ENCODE peak calls at places on chromosomes 5 and 9, in ten cellular contexts. V is endodermal cell; Y is DND-41; K is gastrocnemius medialis; R is transverse colon; U is CD8-positive, alpha-beta T cell; C is CD4-positive, alpha-beta T cell; N is cardiac muscle cell; Q is brain microvascular endothelial cell; L is upper lobe of left lung. M is an unnamed sample.

GRCh38 chr5:176647870-176648466 is 684 bp downstream of the TSPAN17 start:
- DNase-seq in V (peak; percentile 77), Y (no peak), K (no peak), R (peak; percentile 77), U (no peak), C (no peak), N (peak; percentile 54), Q (no peak), L (no peak), M (no peak)

GRCh38 chr5:161009194-161009593 is 157.2 kb upstream of the ATP10B start:
- DNase-seq in V (no peak), Y (no peak), K (no peak), R (no peak), U (no peak), C (no peak), N (no peak), Q (no peak), L (no peak), M (no peak)

GRCh38 chr9:138053996-138054752 is 176.6 kb downstream of the CACNA1B start:
- DNase-seq in V (peak; percentile 35), Y (no peak), K (peak; percentile 4), R (no peak), U (no peak), C (no peak), N (no peak), Q (no peak), L (no peak), M (no peak)

GRCh38 chr9:133371261-133371711 is 4.6 kb downstream of the SURF4 start:
- DNase-seq in V (no peak), Y (peak; percentile 35), K (no peak), R (no peak), U (peak; percentile 52), C (peak; percentile 64), N (no peak), Q (peak; percentile 35), L (no peak), M (no peak)

GRCh38 chr5:138463335-138464017 is 1.8 kb upstream of the EGR1 start:
- DNase-seq in V (peak; percentile 65), Y (no peak), K (no peak), R (peak; percentile 41), U (no peak), C (no peak), N (no peak), Q (no peak), L (no peak), M (no peak)

GRCh38 chr5:124172389-124173003 is 573.9 kb downstream of the ZNF608 start:
- DNase-seq in V (no peak), Y (no peak), K (no peak), R (no peak), U (no peak), C (no peak), N (no peak), Q (no peak), L (no peak), M (no peak)

GRCh38 chr5:160342413-160342941 is 27.9 kb downstream of the C1QTNF2 start:
- DNase-seq in V (no peak), Y (no peak), K (no peak), R (no peak), U (no peak), C (no peak), N (no peak), Q (peak; percentile 2), L (no peak), M (no peak)

GRCh38 chr5:132657676-132658382 is at the start of gene IL13:
- DNase-seq in V (no peak), Y (no peak), K (no peak), R (no peak), U (no peak), C (no peak), N (no peak), Q (no peak), L (no peak), M (no peak)

GRCh38 chr9:93200989-93201339 is 17.0 kb downstream of the WNK2 start:
- DNase-seq in V (no peak), Y (no peak), K (no peak), R (no peak), U (no peak), C (no peak), N (no peak), Q (no peak), L (no peak), M (no peak)

GRCh38 chr9:42386477-42386876 is 203.0 kb downstream of the SPATA31A6 start:
- DNase-seq in V (no peak), Y (no peak), K (no peak), R (no peak), U (no peak), C (no peak), N (no peak), Q (no peak), L (no peak), M (peak; percentile 85)

GRCh38 chr9:14180077-14180941 is 133.6 kb downstream of the NFIB start:
- DNase-seq in V (no peak), Y (no peak), K (no peak), R (peak; percentile 35), U (no peak), C (no peak), N (no peak), Q (no peak), L (no peak), M (no peak)

GRCh38 chr5:88882321-88883038 is 504 bp downstream of the MEF2C start:
- DNase-seq in V (peak; percentile 42), Y (no peak), K (no peak), R (no peak), U (no peak), C (no peak), N (no peak), Q (peak; percentile 22), L (no peak), M (no peak)

GRCh38 chr5:1882337-1883119 is at the start of gene IRX4:
- DNase-seq in V (peak; percentile 82), Y (no peak), K (no peak), R (no peak), U (no peak), C (no peak), N (peak; percentile 54), Q (no peak), L (peak; percentile 84), M (no peak)
- H3K27me3 ChIP-seq in V (peaks cover 100% of the 10 kb centered on the region), Y (no peaks in the 10 kb centered on the region), K (peaks cover 84% of the 10 kb centered on the region), R (peaks cover 100% of the 10 kb centered on the region), U (peaks cover 8% of the 10 kb centered on the region), C (peaks cover 81% of the 10 kb centered on the region), N (peaks cover 100% of the 10 kb centered on the region), Q (peaks cover 88% of the 10 kb centered on the region), L (peaks cover 23% of the 10 kb centered on the region), M (peaks cover 9% of the 10 kb centered on the region)

DNA sequence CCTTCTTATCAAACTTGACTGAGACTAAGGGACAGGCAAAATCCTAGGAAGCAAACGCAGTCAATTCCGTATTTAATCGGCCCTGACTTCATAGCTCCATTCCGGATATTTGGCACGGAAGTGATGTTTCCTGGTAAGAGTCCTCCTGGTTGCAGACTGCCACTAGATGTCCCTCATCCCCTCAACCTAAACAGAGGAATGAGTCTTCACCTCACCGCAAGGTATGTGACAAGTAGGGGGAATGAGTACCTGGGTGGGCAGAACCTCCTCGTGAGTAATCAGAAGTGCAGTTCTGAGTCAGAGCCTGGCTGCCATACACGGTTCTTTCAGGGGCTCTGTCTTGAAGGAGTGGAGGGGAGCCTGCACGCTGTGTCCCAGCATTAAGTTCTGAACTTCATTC is 173.6 kb downstream of the MUSK start:
- DNase-seq in V (peak; percentile 69), Y (no peak), K (no peak), R (no peak), U (no peak), C (no peak), N (no peak), Q (no peak), L (no peak), M (no peak)
- TF ChIP-seq CTCF in V (peak; percentile 67), Y (no peak), K (no peak), R (no peak), U (no peak), C (no peak), N (no peak), Q (peak; percentile 31), L (no peak), M (no peak)

GRCh38 chr5:57320552-57320951 is 146.7 kb downstream of the GPBP1 start:
- DNase-seq in V (no peak), Y (no peak), K (no peak), R (no peak), U (no peak), C (no peak), N (no peak), Q (no peak), L (no peak), M (no peak)

GRCh38 chr5:57327934-57328333 is 154.1 kb downstream of the GPBP1 start:
- DNase-seq in V (no peak), Y (no peak), K (no peak), R (no peak), U (no peak), C (no peak), N (no peak), Q (no peak), L (no peak), M (no peak)

GRCh38 chr5:57319633-57320032 is 145.8 kb downstream of the GPBP1 start:
- DNase-seq in V (no peak), Y (no peak), K (no peak), R (no peak), U (no peak), C (no peak), N (no peak), Q (no peak), L (no peak), M (no peak)

GRCh38 chr5:57324888-57325287 is 151.0 kb downstream of the GPBP1 start:
- DNase-seq in V (peak; percentile 80), Y (no peak), K (no peak), R (no peak), U (no peak), C (no peak), N (no peak), Q (no peak), L (no peak), M (no peak)

DNA sequence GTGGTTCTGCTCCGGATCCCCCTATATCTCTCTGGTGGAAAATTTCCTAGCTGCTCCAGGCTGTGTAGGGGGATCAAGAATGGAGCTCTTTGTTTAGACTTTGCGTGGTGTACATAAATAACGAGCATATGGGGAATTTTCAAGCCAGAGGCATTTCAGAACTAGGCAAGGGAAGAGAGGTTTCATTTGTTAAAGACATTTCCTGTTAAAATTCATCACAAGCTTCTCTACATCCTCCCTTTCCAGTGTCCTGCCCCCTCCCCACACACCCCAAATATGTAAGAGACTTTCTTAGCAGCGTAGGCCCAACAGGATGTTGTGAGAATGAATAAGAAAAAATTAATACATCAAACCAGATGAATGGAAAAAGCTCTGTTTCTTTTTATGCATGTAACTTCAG is 150.3 kb downstream of the GPBP1 start:
- DNase-seq in V (no peak), Y (peak; percentile 17), K (no peak), R (no peak), U (no peak), C (no peak), N (no peak), Q (no peak), L (no peak), M (no peak)
- H3K27me3 ChIP-seq in V (no peaks in the 10 kb centered on the region), Y (no peaks in the 10 kb centered on the region), K (no peaks in the 10 kb centered on the region), R (no peaks in the 10 kb centered on the region), U (no peaks in the 10 kb centered on the region), C (no peaks in the 10 kb centered on the region), N (no peaks in the 10 kb centered on the region), Q (no peaks in the 10 kb centered on the region), L (no peaks in the 10 kb centered on the region), M (no peaks in the 10 kb centered on the region)

DNA sequence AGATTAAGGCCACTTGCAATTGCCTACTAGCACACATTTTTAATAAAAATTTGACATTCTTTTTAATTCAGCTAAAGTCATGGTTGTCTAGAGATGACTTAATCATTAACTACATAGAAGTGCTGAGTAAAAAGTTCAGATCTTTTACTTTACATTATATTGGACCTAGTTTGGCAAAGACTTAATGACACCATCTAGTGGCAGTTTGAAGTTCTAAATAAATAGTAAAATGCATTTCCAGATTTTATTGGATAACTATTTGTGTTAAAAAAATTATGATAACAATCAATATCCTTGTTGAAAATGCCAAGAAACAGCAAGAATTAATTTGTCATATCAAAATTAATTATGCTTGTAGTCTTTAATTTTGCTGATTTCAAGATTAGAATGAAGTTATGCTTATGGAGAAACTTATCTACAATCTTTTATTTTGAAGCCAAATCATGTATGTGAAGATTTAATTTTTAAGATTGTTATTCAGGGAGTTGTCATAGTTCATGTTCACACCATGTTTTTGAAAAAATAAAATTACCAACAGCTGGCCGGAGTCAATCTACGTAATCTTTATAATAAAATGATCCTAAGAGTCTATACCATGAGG is 69.6 kb upstream of the PJA2 start:
- DNase-seq in V (no peak), Y (no peak), K (no peak), R (no peak), U (no peak), C (no peak), N (peak; percentile 11), Q (no peak), L (no peak), M (no peak)
- TF ChIP-seq CTCF in V (peak; percentile 70), Y (peak; percentile 57), K (no peak), R (peak; percentile 26), U (peak; percentile 37), C (peak; percentile 22), N (peak; percentile 48), Q (peak; percentile 26), L (peak; percentile 7), M (no peak)

M was measured in vagina.